ENCODE peak calls at places on chromosome 3, in six cellular contexts. Q is GM23248, A is astrocyte, N is fibroblast of lung, U is OCI-LY7, G is IMR-90. R is an unnamed sample.

GRCh38 chr3:182364323-182364722 is 429.0 kb upstream of the ATP11B start:
- DNase-seq in Q (no peak), G (no peak), U (no peak), N (peak; percentile 56), A (peak; percentile 47), R (no peak)

GRCh38 chr3:46660543-46661523 is 32.6 kb downstream of the ALS2CL start:
- DNase-seq in G (no peak), Q (peak; percentile 32), U (peak; percentile 49), N (no peak), A (no peak), R (peak; percentile 37)

GRCh38 chr3:21738935-21739334 is 12.1 kb downstream of the ZNF385D start:
- DNase-seq in A (no peak), Q (no peak), G (no peak), U (no peak), N (no peak), R (no peak)

GRCh38 chr3:153348457-153349137 is 186.6 kb downstream of the RAP2B start:
- DNase-seq in Q (peak; percentile 25), N (peak; percentile 55), G (peak; percentile 16), U (no peak), A (peak; percentile 55), R (no peak)

GRCh38 chr3:21781371-21781770 is 30.4 kb upstream of the ZNF385D start:
- DNase-seq in Q (no peak), A (peak; percentile 5), U (no peak), G (no peak), N (peak; percentile 29), R (no peak)

GRCh38 chr3:140736863-140737460 is 59.1 kb downstream of the TRIM42 start:
- DNase-seq in G (no peak), A (peak; percentile 10), N (peak; percentile 48), U (peak; percentile 44), Q (peak; percentile 66), R (peak; percentile 84)

GRCh38 chr3:124607163-124607562 is 123.1 kb upstream of the UMPS start:
- DNase-seq in Q (peak; percentile 79), G (peak; percentile 83), U (no peak), A (peak; percentile 89), N (peak; percentile 90), R (peak; percentile 56)

GRCh38 chr3:18446067-18446793 is 21.1 kb upstream of the SATB1 start:
- DNase-seq in U (no peak), A (no peak), G (no peak), N (no peak), Q (no peak), R (no peak)

GRCh38 chr3:29153811-29154210 is 127.1 kb upstream of the RBMS3 start:
- DNase-seq in U (no peak), A (no peak), Q (no peak), G (no peak), N (no peak), R (no peak)

GRCh38 chr3:178097576-178097975 is 438.7 kb upstream of the KCNMB2 start:
- DNase-seq in G (peak; percentile 95), A (peak; percentile 85), N (peak; percentile 85), U (no peak), Q (peak; percentile 80), R (peak; percentile 65)

GRCh38 chr3:122536634-122537033 is 21.9 kb upstream of the KPNA1 start:
- DNase-seq in Q (no peak), A (no peak), U (no peak), N (no peak), G (no peak), R (no peak)

GRCh38 chr3:66797916-66798560 is 200.1 kb upstream of the KBTBD8 start:
- DNase-seq in G (peak; percentile 82), A (peak; percentile 53), U (no peak), Q (peak; percentile 81), N (peak; percentile 67), R (peak; percentile 70)

GRCh38 chr3:128278761-128279593 is 125.7 kb downstream of the EEFSEC start:
- DNase-seq in A (peak; percentile 83), G (peak; percentile 82), Q (peak; percentile 84), N (peak; percentile 89), U (no peak), R (peak; percentile 94)

GRCh38 chr3:27279153-27279552 is 90.0 kb downstream of the NEK10 start:
- DNase-seq in U (no peak), N (peak; percentile 4), Q (peak; percentile 35), A (no peak), G (no peak), R (no peak)

GRCh38 chr3:134693226-134693625 is 42.4 kb upstream of the KY start:
- DNase-seq in U (no peak), Q (no peak), G (no peak), A (no peak), N (peak; percentile 3), R (peak; percentile 36)

GRCh38 chr3:119902061-119902460 is 120.2 kb downstream of the NR1I2 start:
- DNase-seq in A (no peak), U (no peak), G (no peak), N (no peak), Q (no peak), R (no peak)

GRCh38 chr3:104909188-104909587 is 457.5 kb upstream of the ALCAM start:
- DNase-seq in U (no peak), Q (peak; percentile 65), N (peak; percentile 79), G (peak; percentile 92), A (peak; percentile 71), R (peak; percentile 67)

GRCh38 chr3:165444745-165445144 is 248.6 kb upstream of the SLITRK3 start:
- DNase-seq in Q (no peak), G (no peak), U (no peak), N (no peak), A (no peak), R (no peak)

GRCh38 chr3:112093180-112093522 is 7.0 kb downstream of the C3orf52 start:
- DNase-seq in G (peak; percentile 32), A (no peak), N (no peak), U (no peak), Q (no peak), R (no peak)

GRCh38 chr3:60202052-60202753 is 1049.0 kb downstream of the FHIT start:
- DNase-seq in A (no peak), G (no peak), Q (no peak), N (no peak), U (no peak), R (no peak)

GRCh38 chr3:143848707-143849106 is 439 bp upstream of the SLC9A9 start:
- DNase-seq in A (no peak), N (no peak), G (no peak), U (peak; percentile 39), Q (no peak), R (no peak)
- H3K4me3 ChIP-seq in A (peak overlapping the region; percentile 88), N (peak overlapping the region; percentile 63), G (no peak overlapping the region), U (peak overlapping the region; percentile 78), Q (peak overlapping the region; percentile 86), R (peak overlapping the region; percentile 72)

GRCh38 chr3:157159762-157160651 is at the start of gene CCNL1:
- DNase-seq in A (peak; percentile 96), G (peak; percentile 98), Q (peak; percentile 98), U (peak; percentile 97), N (peak; percentile 98), R (peak; percentile 96)
- H2AFZ ChIP-seq in A (peak within 1 kb of the TSS; percentile 62), G (peak within 1 kb of the TSS; percentile 93), Q (peak within 1 kb of the TSS; percentile 58), U (peak within 1 kb of the TSS; percentile 56), N (no peak within 1 kb of the TSS), R (peak within 1 kb of the TSS; percentile 69)

DNA sequence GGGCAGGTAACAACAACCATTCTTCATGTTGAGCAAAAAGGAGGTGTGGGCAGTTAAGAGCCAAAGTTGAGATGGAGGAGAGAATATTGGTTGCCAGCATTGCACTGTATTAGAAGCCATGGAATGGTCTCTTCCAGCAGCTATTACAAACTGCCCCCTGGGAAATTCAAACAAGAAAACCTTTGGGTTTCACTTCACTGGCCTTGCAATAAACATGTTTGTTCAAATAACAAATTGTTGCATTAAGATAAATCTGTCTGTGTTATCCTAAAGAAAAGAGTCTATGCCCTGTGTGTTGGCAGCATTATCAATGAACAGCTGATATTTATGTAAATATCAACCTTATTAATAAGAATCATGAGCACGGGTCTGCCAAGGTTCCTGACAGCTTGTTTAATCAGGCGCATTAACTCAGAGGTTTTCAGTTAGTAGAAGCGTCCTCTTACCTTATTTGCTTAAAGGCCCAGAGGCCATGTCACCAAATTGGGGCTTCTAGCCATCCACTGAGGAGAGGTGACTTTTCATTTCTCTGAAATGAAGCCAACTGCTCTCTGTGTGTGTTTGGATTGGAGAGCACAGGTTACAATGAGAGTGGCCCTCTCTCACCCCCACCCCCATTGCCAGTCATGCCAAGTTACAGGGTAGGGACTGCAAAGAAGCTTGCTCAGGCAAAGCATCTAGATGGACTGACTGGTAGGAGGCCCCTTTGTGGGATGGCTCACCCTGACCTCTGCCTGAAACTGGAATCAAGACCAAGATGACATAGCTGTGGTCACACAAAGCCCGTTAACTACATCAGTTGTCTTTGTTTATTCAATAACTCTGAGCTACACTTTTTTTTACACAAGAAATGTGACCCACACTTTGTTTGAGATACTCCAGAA is 10.5 kb downstream of the FILIP1L start:
- DNase-seq in N (peak; percentile 89), U (peak; percentile 17), Q (peak; percentile 26), G (peak; percentile 93), A (peak; percentile 87), R (peak; percentile 25)
- H3K4me2 ChIP-seq in N (no peak overlapping the region), U (peak overlapping the region; percentile 50), Q (no peak overlapping the region), G (peak overlapping the region; percentile 69), A (peak overlapping the region; percentile 2), R (no peak overlapping the region)

GRCh38 chr3:86989611-86990010 is 1.3 kb downstream of the VGLL3 start:
- DNase-seq in G (peak; percentile 38), N (peak; percentile 61), Q (peak; percentile 63), A (peak; percentile 40), U (no peak), R (peak; percentile 70)
- H3K4me3 ChIP-seq in G (peak overlapping the region; percentile 99), N (peak overlapping the region; percentile 67), Q (peak overlapping the region; percentile 89), A (peak overlapping the region; percentile 98), U (no peak overlapping the region), R (peak overlapping the region; percentile 94)

DNA sequence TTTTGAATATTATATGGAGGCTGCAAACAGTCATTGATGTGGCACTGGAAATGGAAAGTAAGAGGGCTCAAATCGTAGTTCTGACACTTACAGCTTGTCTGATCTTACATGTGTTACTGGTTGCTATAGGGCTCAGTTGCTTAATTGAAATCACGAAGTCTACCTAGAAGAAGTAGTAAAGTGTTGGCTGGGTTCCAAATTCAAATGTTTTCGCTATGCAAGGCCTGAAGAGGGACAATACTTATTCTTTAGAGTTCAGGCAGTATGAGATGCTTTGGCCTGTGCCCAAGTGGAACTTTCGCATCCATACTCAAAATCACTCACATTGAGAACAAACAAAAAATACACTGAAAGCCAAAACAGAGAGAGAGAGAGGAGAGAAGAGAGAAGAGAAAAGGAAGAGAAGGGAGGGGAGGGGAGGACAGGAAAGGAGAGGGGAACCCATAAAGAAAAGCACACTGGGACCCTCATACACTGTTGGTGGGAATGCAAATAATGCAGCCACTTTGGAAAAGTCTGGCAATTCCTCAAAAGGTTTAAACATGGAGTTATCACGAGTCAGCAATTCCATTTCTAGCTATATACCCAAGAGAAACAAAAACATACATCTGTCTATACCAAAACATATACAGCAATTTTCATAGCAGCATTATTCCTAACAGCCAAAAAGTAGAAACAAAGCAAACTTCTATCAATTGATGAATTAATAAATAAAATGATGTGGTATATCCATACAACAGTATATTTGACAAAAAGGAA is 2.9 kb upstream of the FXR1 start:
- DNase-seq in U (no peak), Q (no peak), G (no peak), A (no peak), N (no peak), R (no peak)
- H2AFZ ChIP-seq in U (no peak overlapping the region), Q (no peak overlapping the region), G (no peak overlapping the region), A (no peak overlapping the region), N (no peak overlapping the region), R (no peak overlapping the region)

GRCh38 chr3:72093270-72093669 is 308.3 kb upstream of the PROK2 start:
- DNase-seq in A (no peak), G (no peak), Q (no peak), N (no peak), U (peak; percentile 46), R (no peak)
- H3K4me2 ChIP-seq in A (no peak overlapping the region), G (no peak overlapping the region), Q (no peak overlapping the region), N (no peak overlapping the region), U (peak overlapping the region; percentile 52), R (no peak overlapping the region)

R was measured in osteoblast.